ENCODE peak calls at places on chromosomes 16 and 17, in six cellular contexts. S is ovary, G is fibroblast of lung, L is transverse colon, Z is cardiac muscle cell, I is right atrium auricular region. M is an unnamed sample. For H3K27me3, the result is how much of the 10 kb centered on the place peaks cover.

GRCh38 chr16:7351572-7351971 is 18.9 kb downstream of the RBFOX1 start:
- DNase-seq in S (no peak), G (no peak), L (no peak), Z (no peak), I (no peak), M (no peak)

GRCh38 chr17:7263801-7264078 is 1.5 kb upstream of the CLDN7 start:
- DNase-seq in S (no peak), G (no peak), L (peak), Z (no peak), I (no peak), M (no peak)

GRCh38 chr17:72631568-72631967 is 460.9 kb downstream of the SLC39A11 start:
- DNase-seq in S (no peak), G (no peak), L (no peak), Z (no peak), I (no peak), M (no peak)

GRCh38 chr17:40122944-40123810 is 1.4 kb downstream of the MSL1 start:
- DNase-seq in S (peak), G (peak), L (peak), Z (peak), I (no peak), M (peak)

GRCh38 chr16:27690604-27691003 is 140.7 kb downstream of the KATNIP start:
- DNase-seq in S (no peak), G (peak), L (peak), Z (no peak), I (no peak), M (no peak)

GRCh38 chr16:88357306-88358032 is 25.3 kb upstream of the ZNF469 start:
- DNase-seq in S (no peak), G (peak), L (no peak), Z (no peak), I (no peak), M (no peak)

GRCh38 chr16:86222965-86223551 is 287.3 kb upstream of the FOXF1 start:
- DNase-seq in S (no peak), G (peak), L (no peak), Z (no peak), I (no peak), M (no peak)

GRCh38 chr17:32486701-32487459 is at the start of gene CDK5R1:
- DNase-seq in S (peak), G (peak), L (peak), Z (peak), I (peak), M (peak)

GRCh38 chr17:75945202-75945601 is 4.4 kb upstream of the FBF1 start:
- DNase-seq in S (no peak), G (no peak), L (no peak), Z (no peak), I (no peak), M (no peak)

GRCh38 chr16:68707341-68708152 is 29.5 kb upstream of the CDH1 start:
- DNase-seq in S (no peak), G (peak), L (peak), Z (peak), I (no peak), M (no peak)

GRCh38 chr16:12903325-12904040 is 2.1 kb downstream of the SHISA9 start:
- DNase-seq in S (no peak), G (no peak), L (no peak), Z (peak), I (no peak), M (no peak)
- H3K4me3 ChIP-seq in S (no peak), G (no peak), L (peak), Z (peak), I (peak), M (no peak)

GRCh38 chr16:51759329-51759728 is 608.3 kb upstream of the SALL1 start:
- DNase-seq in S (no peak), G (no peak), L (no peak), Z (peak), I (no peak), M (no peak)

GRCh38 chr16:51757921-51758479 is 606.9 kb upstream of the SALL1 start:
- DNase-seq in S (no peak), G (no peak), L (no peak), Z (no peak), I (no peak), M (no peak)

GRCh38 chr16:51757124-51757470 is 606.0 kb upstream of the SALL1 start:
- DNase-seq in S (no peak), G (no peak), L (no peak), Z (no peak), I (no peak), M (no peak)

GRCh38 chr16:51755039-51755501 is 604.0 kb upstream of the SALL1 start:
- DNase-seq in S (no peak), G (no peak), L (no peak), Z (peak), I (no peak), M (no peak)

GRCh38 chr16:51756447-51757123 is 605.5 kb upstream of the SALL1 start:
- DNase-seq in S (no peak), G (no peak), L (no peak), Z (no peak), I (no peak), M (no peak)
- TF ChIP-seq CTCF in S (no peak), G (no peak), L (no peak), Z (no peak), I (no peak), M (peak)

GRCh38 chr16:54554581-54554980 is 268.0 kb upstream of the IRX3 start:
- DNase-seq in S (no peak), G (no peak), L (no peak), Z (no peak), I (no peak), M (no peak)
- H3K27me3 ChIP-seq in S (under half), G (under half), L (under half), Z (under half), I (under half), M (under half)

GRCh38 chr16:30902070-30902972 is 5.9 kb downstream of the CTF1 start:
- DNase-seq in S (peak), G (peak), L (peak), Z (peak), I (no peak), M (peak)

GRCh38 chr16:30901201-30902069 is 5.0 kb downstream of the CTF1 start:
- DNase-seq in S (no peak), G (no peak), L (no peak), Z (no peak), I (no peak), M (no peak)

GRCh38 chr16:30903596-30903995 is 7.2 kb downstream of the CTF1 start:
- DNase-seq in S (no peak), G (no peak), L (no peak), Z (no peak), I (no peak), M (no peak)

GRCh38 chr16:30904114-30904780 is 7.8 kb downstream of the CTF1 start:
- DNase-seq in S (no peak), G (no peak), L (no peak), Z (no peak), I (no peak), M (no peak)

GRCh38 chr16:30903002-30903401 is 6.6 kb downstream of the CTF1 start:
- DNase-seq in S (no peak), G (no peak), L (no peak), Z (no peak), I (no peak), M (no peak)
- H3K4me3 ChIP-seq in S (no peak), G (no peak), L (no peak), Z (no peak), I (no peak), M (no peak)

GRCh38 chr17:2412561-2413021 is 11.7 kb upstream of the MNT start:
- DNase-seq in S (peak), G (no peak), L (no peak), Z (no peak), I (no peak), M (no peak)
- TF ChIP-seq CTCF in S (no peak), G (no peak), L (no peak), Z (peak), I (no peak), M (no peak)

DNA sequence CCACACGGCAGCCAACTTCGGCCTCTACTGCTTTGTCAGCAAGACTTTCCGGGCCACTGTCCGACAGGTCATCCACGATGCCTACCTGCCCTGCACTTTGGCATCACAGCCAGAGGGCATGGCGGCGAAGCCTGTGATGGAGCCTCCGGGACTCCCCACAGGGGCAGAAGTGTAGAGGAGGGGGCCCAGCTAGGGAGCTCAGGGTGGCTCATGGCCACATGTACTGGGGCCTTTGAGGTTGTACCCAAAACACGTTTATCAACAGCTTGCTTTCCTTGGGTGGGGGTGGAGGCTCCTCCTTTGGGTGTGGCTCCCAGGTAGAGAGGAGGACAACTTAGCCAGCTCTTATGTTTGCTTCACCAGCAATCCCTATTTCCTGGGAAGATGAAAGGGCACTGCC is 5.1 kb downstream of the GPR142 start:
- DNase-seq in S (no peak), G (no peak), L (no peak), Z (no peak), I (no peak), M (no peak)
- H3K27me3 ChIP-seq in S (under half), G (under half), L (under half), Z (under half), I (under half), M (under half)

GRCh38 chr17:64496348-64496785 is 487 bp downstream of the POLG2 start:
- DNase-seq in S (no peak), G (no peak), L (no peak), Z (peak), I (no peak), M (no peak)

GRCh38 chr17:64498308-64499203 is 1.7 kb upstream of the POLG2 start:
- DNase-seq in S (no peak), G (no peak), L (no peak), Z (peak), I (no peak), M (no peak)

GRCh38 chr17:64499805-64500486 is 3.1 kb upstream of the POLG2 start:
- DNase-seq in S (no peak), G (peak), L (no peak), Z (peak), I (no peak), M (no peak)

GRCh38 chr17:64496786-64497564 is at the start of gene POLG2:
- DNase-seq in S (peak), G (peak), L (peak), Z (peak), I (peak), M (peak)

DNA sequence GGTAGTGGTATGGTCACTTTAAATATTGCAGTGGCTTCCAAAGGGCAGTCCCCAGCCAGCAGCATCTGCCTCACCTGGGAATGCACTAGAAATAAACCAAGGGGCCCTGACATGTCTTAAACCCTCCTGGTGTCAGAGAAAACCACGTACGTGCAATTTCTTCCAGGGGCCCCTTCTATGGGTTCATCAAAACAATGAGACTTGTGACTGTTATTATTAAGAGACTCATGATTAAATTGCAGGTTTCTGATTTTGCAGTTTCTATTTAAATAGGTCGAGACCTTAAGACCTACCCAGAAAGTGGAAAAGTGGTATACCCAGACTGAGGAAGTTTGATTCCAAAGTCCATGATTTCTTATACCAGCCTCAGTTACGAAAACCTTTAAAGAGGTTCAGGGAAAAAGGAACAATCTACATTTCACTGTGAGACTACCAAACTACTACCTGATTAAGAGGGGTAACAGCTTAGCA is 746 bp upstream of the POLG2 start:
- DNase-seq in S (no peak), G (no peak), L (no peak), Z (no peak), I (no peak), M (no peak)
- H3K4me3 ChIP-seq in S (peak), G (peak), L (peak), Z (peak), I (peak), M (peak)

M was measured in GM06990.